ENCODE peak calls at places on chromosomes 11 and 22, in five cellular contexts. Z, C, L, D and J are unnamed samples.

GRCh38 chr11:18011633-18012313 is 1.1 kb downstream of the SERGEF start:
- DNase-seq in Z (no peak), L (no peak), D (peak; percentile 16), C (no peak), J (no peak)

GRCh38 chr22:41248758-41249157 is 8.0 kb upstream of the CHADL start:
- DNase-seq in Z (no peak), L (no peak), C (no peak), D (no peak), J (no peak)

GRCh38 chr11:130606781-130607511 is 158.5 kb downstream of the ADAMTS15 start:
- DNase-seq in C (no peak), L (no peak), D (peak; percentile 31), Z (no peak), J (no peak)

GRCh38 chr22:34702279-34702678 is 363.7 kb upstream of the ISX start:
- DNase-seq in Z (no peak), L (no peak), C (no peak), D (no peak), J (no peak)

GRCh38 chr11:126310229-126310991 is 6.5 kb downstream of the DCPS start:
- DNase-seq in C (peak; percentile 60), Z (peak; percentile 47), L (peak; percentile 42), D (peak; percentile 81), J (peak; percentile 94)

GRCh38 chr11:49208006-49208721 is at the start of gene FOLH1:
- DNase-seq in Z (no peak), C (no peak), L (no peak), D (peak; percentile 15), J (no peak)

GRCh38 chr11:13962562-13963168 is at the start of gene SPON1:
- DNase-seq in C (no peak), L (no peak), Z (no peak), D (peak; percentile 78), J (no peak)

GRCh38 chr22:32444068-32444467 is 20.2 kb downstream of the BPIFC start:
- DNase-seq in D (peak; percentile 17), L (peak; percentile 34), C (peak; percentile 59), Z (no peak), J (peak; percentile 33)

GRCh38 chr11:17972987-17973386 is 39.9 kb downstream of the SERGEF start:
- DNase-seq in Z (peak; percentile 83), L (peak; percentile 60), D (peak; percentile 61), C (peak; percentile 62), J (peak; percentile 46)

GRCh38 chr11:46065681-46066080 is 55.6 kb downstream of the PHF21A start:
- DNase-seq in Z (no peak), L (no peak), D (no peak), C (no peak), J (no peak)

GRCh38 chr11:16881074-16881709 is 133.0 kb downstream of the PLEKHA7 start:
- DNase-seq in C (no peak), Z (no peak), L (no peak), D (no peak), J (peak; percentile 4)

GRCh38 chr11:61453702-61454101 is 23.8 kb downstream of the SDHAF2 start:
- DNase-seq in Z (no peak), C (no peak), L (no peak), D (no peak), J (no peak)

GRCh38 chr11:88292156-88292844 is 45.2 kb downstream of the CTSC start:
- DNase-seq in D (peak; percentile 12), Z (no peak), C (peak; percentile 31), L (peak; percentile 2), J (no peak)

GRCh38 chr22:21719024-21719423 is 16.6 kb downstream of the YPEL1 start:
- DNase-seq in Z (no peak), C (no peak), D (no peak), L (no peak), J (no peak)

GRCh38 chr11:121687961-121688566 is 235.3 kb upstream of the SORL1-AS1 start:
- DNase-seq in C (no peak), D (no peak), L (no peak), Z (no peak), J (no peak)

GRCh38 chr11:5069272-5069671 is at the start of gene OR52E1:
- DNase-seq in L (no peak), Z (no peak), D (no peak), C (no peak), J (no peak)

GRCh38 chr11:102940714-102941588 is 14.6 kb downstream of the MMP13 start:
- DNase-seq in L (peak; percentile 70), D (peak; percentile 46), C (peak; percentile 59), Z (peak; percentile 7), J (peak; percentile 75)

GRCh38 chr11:121561240-121561639 is 108.5 kb upstream of the SORL1-AS1 start:
- DNase-seq in Z (no peak), D (no peak), L (no peak), C (no peak), J (no peak)

GRCh38 chr11:12922980-12923507 is 86.1 kb upstream of the RASSF10 start:
- DNase-seq in L (no peak), Z (no peak), C (no peak), D (no peak), J (no peak)

GRCh38 chr11:108592591-108593213 is 866 bp downstream of the EXPH5 start:
- DNase-seq in L (no peak), D (peak; percentile 69), C (no peak), Z (no peak), J (peak; percentile 15)

GRCh38 chr11:118106789-118107335 is 20.1 kb upstream of the SMIM35 start:
- DNase-seq in D (no peak), L (no peak), C (peak; percentile 16), Z (no peak), J (no peak)

GRCh38 chr11:118175031-118175531 is 1.4 kb downstream of the SCN2B start:
- DNase-seq in L (no peak), D (no peak), Z (no peak), C (peak; percentile 14), J (no peak)

GRCh38 chr11:79439893-79440450 is 858 bp downstream of the TENM4 start:
- DNase-seq in C (no peak), L (no peak), D (peak; percentile 76), Z (no peak), J (no peak)

GRCh38 chr22:24303007-24303406 is 32.4 kb downstream of the SPECC1L start:
- DNase-seq in Z (no peak), C (no peak), D (no peak), L (no peak), J (no peak)

GRCh38 chr11:29173660-29174062 is 843.2 kb downstream of the KCNA4 start:
- DNase-seq in Z (no peak), C (peak; percentile 78), D (no peak), L (peak; percentile 12), J (no peak)

GRCh38 chr11:118691926-118692830 is 12.7 kb upstream of the TREH start:
- DNase-seq in L (no peak), D (no peak), C (no peak), Z (no peak), J (peak; percentile 88)

GRCh38 chr11:65869643-65870306 is 2.8 kb downstream of the EFEMP2 start:
- DNase-seq in D (no peak), L (no peak), Z (no peak), C (no peak), J (no peak)

GRCh38 chr22:48742191-48742555 is 1085.5 kb downstream of the BRD1 start:
- DNase-seq in Z (no peak), C (no peak), L (no peak), D (no peak), J (no peak)

GRCh38 chr22:19611590-19611989 is 87.4 kb upstream of the CLDN5 start:
- DNase-seq in L (no peak), Z (no peak), C (no peak), D (no peak), J (no peak)

GRCh38 chr22:35966314-35967045 is 62.1 kb downstream of the RBFOX2 start:
- DNase-seq in D (no peak), C (no peak), Z (no peak), L (no peak), J (no peak)
- TF ChIP-seq CTCF in D (peak; percentile 57), C (no peak), Z (no peak), L (no peak), J (no peak)

GRCh38 chr22:30212363-30212995 is 34.1 kb downstream of the LIF start:
- DNase-seq in C (peak; percentile 98), L (peak; percentile 93), Z (no peak), D (peak; percentile 30), J (peak; percentile 78)
- TF ChIP-seq MAX in C (peak; percentile 87), L (no peak), Z (no peak), D (no peak), J (no peak)

GRCh38 chr11:127791844-127792243 is 791.3 kb upstream of the KIRREL3 start:
- DNase-seq in C (no peak), Z (no peak), L (no peak), D (no peak), J (no peak)

DNA sequence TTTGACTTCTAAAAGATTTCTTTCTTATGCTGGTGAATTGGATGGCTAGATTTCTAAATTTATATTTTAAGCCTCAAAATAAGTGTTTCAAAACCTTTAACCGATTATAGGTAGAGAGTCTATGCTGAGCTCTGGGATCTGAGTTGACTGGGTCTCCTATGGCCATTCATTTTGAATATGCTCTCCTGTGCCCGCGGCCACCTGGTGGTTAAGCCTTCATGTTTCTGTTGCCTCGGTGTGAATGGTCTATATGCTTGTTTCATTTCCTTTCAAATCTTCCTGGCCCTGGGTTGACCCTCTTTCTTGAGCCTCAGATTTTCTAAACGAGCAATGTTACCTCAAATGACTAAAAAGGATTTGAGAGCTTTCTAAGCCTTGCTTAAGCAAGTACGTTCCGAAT is 789.3 kb upstream of the KIRREL3 start:
- DNase-seq in D (peak; percentile 58), Z (no peak), C (peak; percentile 13), L (no peak), J (peak; percentile 29)
- TF ChIP-seq CTCF in D (peak; percentile 34), Z (peak; percentile 66), C (no peak), L (no peak), J (peak; percentile 17)

GRCh38 chr11:57979532-57980079 is 44.1 kb upstream of the OR9Q1 start:
- DNase-seq in D (no peak), C (no peak), Z (no peak), L (no peak), J (no peak)
- TF ChIP-seq MAX in D (no peak), C (no peak), Z (no peak), L (no peak), J (no peak)

GRCh38 chr22:49958961-49959781 is 1.4 kb upstream of the PIM3 start:
- DNase-seq in Z (no peak), D (no peak), L (no peak), C (no peak), J (no peak)
- TF ChIP-seq CTCF in Z (no peak), D (no peak), L (no peak), C (no peak), J (no peak)

GRCh38 chr11:74575999-74576398 is 16.4 kb upstream of the POLD3 start:
- DNase-seq in L (no peak), D (no peak), C (no peak), Z (no peak), J (no peak)

GRCh38 chr11:74574563-74574962 is 17.8 kb upstream of the POLD3 start:
- DNase-seq in C (no peak), L (no peak), D (no peak), Z (no peak), J (no peak)

GRCh38 chr11:74579577-74580270 is 12.7 kb upstream of the POLD3 start:
- DNase-seq in Z (no peak), C (no peak), D (no peak), L (no peak), J (no peak)

GRCh38 chr11:74581954-74582547 is 10.3 kb upstream of the POLD3 start:
- DNase-seq in L (no peak), D (no peak), Z (no peak), C (no peak), J (no peak)

GRCh38 chr11:74577624-74578396 is 14.6 kb upstream of the POLD3 start:
- DNase-seq in C (no peak), D (peak; percentile 30), Z (no peak), L (no peak), J (no peak)
- TF ChIP-seq MAX in C (no peak), D (no peak), Z (no peak), L (no peak), J (no peak)